ENCODE peak calls at places on chromosomes 1 and 21, in four cellular contexts. S, M, T and Z are unnamed samples. For H3K27me3, the result is how much of the 10 kb centered on the place peaks cover.

GRCh38 chr1:245710961-245711903 is 556.4 kb downstream of the KIF26B start:
- DNase-seq in T (no peak), S (no peak), M (no peak), Z (peak)

GRCh38 chr1:224069138-224069537 is 44.8 kb upstream of the FBXO28 start:
- DNase-seq in M (no peak), T (no peak), S (no peak), Z (no peak)

GRCh38 chr1:162541619-162542141 is 19.8 kb upstream of the UAP1 start:
- DNase-seq in M (no peak), S (peak), T (peak), Z (no peak)

GRCh38 chr21:36630485-36631206 is 68.3 kb upstream of the SIM2 start:
- DNase-seq in S (peak), M (peak), T (peak), Z (peak)

GRCh38 chr1:235999259-235999925 is 65.5 kb downstream of the NID1 start:
- DNase-seq in S (peak), T (peak), M (no peak), Z (no peak)

GRCh38 chr1:164790081-164790480 is 231.1 kb downstream of the PBX1 start:
- DNase-seq in T (no peak), M (no peak), S (no peak), Z (no peak)

GRCh38 chr1:184945678-184946412 is 28.5 kb downstream of the NIBAN1 start:
- DNase-seq in M (no peak), T (no peak), S (no peak), Z (no peak)

GRCh38 chr1:234978397-234979291 is 150.0 kb downstream of the TOMM20 start:
- DNase-seq in S (peak), T (peak), M (no peak), Z (no peak)

GRCh38 chr21:20721151-20721550 is 277.1 kb upstream of the NCAM2 start:
- DNase-seq in M (no peak), T (peak), S (no peak), Z (no peak)

GRCh38 chr1:72579629-72580028 is 297.3 kb upstream of the NEGR1 start:
- DNase-seq in S (no peak), T (no peak), M (no peak), Z (no peak)

GRCh38 chr1:36161656-36162531 is 5.9 kb downstream of the MAP7D1 start:
- DNase-seq in S (no peak), T (peak), M (no peak), Z (peak)

GRCh38 chr1:93237021-93237420 is 56.5 kb downstream of the CCDC18 start:
- DNase-seq in S (no peak), M (no peak), T (no peak), Z (peak)

GRCh38 chr1:50959303-50959912 is 659 bp downstream of the FAF1 start:
- DNase-seq in T (peak), M (peak), S (no peak), Z (no peak)

GRCh38 chr1:246161626-246162025 is 345.5 kb downstream of the SMYD3 start:
- DNase-seq in T (peak), S (no peak), M (no peak), Z (no peak)

GRCh38 chr1:165910764-165911421 is 83.5 kb downstream of the UCK2 start:
- DNase-seq in T (no peak), M (no peak), S (peak), Z (peak)

GRCh38 chr1:245168090-245168489 is 13.3 kb downstream of the KIF26B start:
- DNase-seq in M (no peak), T (no peak), S (peak), Z (no peak)

GRCh38 chr1:51303751-51304196 is 26.6 kb downstream of the TTC39A start:
- DNase-seq in T (peak), M (no peak), S (no peak), Z (no peak)

GRCh38 chr21:29055080-29055479 is 18.4 kb downstream of the CCT8 start:
- DNase-seq in M (no peak), S (no peak), T (no peak), Z (no peak)

GRCh38 chr1:233613252-233614172 is at the start of gene KCNK1:
- DNase-seq in T (peak), S (peak), M (no peak), Z (peak)

GRCh38 chr1:24584103-24584764 is 28.3 kb downstream of the NCMAP start:
- DNase-seq in S (no peak), M (no peak), T (no peak), Z (no peak)

GRCh38 chr1:200733907-200734306 is 4.8 kb upstream of the CAMSAP2 start:
- DNase-seq in S (no peak), M (no peak), T (no peak), Z (no peak)

GRCh38 chr1:186187601-186188000 is 187.5 kb downstream of the TPR start:
- DNase-seq in M (no peak), T (no peak), S (no peak), Z (no peak)

GRCh38 chr21:39604951-39605350 is 7.8 kb upstream of the B3GALT5 start:
- DNase-seq in T (no peak), M (no peak), S (no peak), Z (no peak)

GRCh38 chr1:39416609-39417008 is 74.8 kb upstream of the BMP8A start:
- DNase-seq in M (no peak), S (no peak), T (no peak), Z (no peak)

GRCh38 chr21:31515253-31515652 is 144.2 kb upstream of the SOD1 start:
- DNase-seq in S (no peak), T (no peak), M (no peak), Z (no peak)

GRCh38 chr21:31517664-31518402 is 141.7 kb upstream of the SOD1 start:
- DNase-seq in S (no peak), T (no peak), M (no peak), Z (no peak)

GRCh38 chr21:31518580-31518979 is 140.9 kb upstream of the SOD1 start:
- DNase-seq in T (no peak), M (no peak), S (no peak), Z (no peak)

GRCh38 chr21:31511258-31511657 is 148.2 kb upstream of the SOD1 start:
- DNase-seq in S (no peak), M (no peak), T (no peak), Z (no peak)

DNA sequence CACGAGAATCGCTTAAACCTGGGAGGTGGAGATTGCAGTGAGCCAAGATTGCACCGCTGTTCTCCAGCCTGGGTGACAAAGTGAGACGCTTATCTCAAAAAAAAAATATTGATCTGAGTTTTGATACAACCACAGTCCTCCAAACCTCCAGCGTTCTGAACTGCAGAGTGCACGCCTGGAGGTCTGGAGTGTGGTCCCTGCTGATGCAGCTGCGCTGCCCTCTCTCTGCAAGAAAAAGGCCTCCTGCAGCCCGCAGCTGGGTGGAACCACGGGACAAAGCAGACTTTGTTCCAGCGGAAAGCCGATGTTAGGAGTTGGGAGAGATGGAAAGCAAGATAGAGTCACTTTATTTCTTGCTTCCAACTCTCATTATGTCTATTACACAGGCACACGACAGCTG is 144.9 kb upstream of the SOD1 start:
- DNase-seq in T (peak), S (no peak), M (no peak), Z (peak)
- H3K27ac ChIP-seq in T (no peak), S (no peak), M (no peak), Z (no peak)

GRCh38 chr1:15992187-15992553 is 11.9 kb upstream of the SRARP start:
- DNase-seq in T (no peak), S (no peak), M (no peak), Z (peak)

GRCh38 chr1:15994081-15994480 is 10.0 kb upstream of the SRARP start:
- DNase-seq in T (no peak), S (no peak), M (no peak), Z (no peak)

GRCh38 chr1:15993666-15994065 is 10.4 kb upstream of the SRARP start:
- DNase-seq in M (no peak), T (no peak), S (no peak), Z (no peak)

GRCh38 chr1:15991427-15992186 is 12.4 kb upstream of the SRARP start:
- DNase-seq in M (no peak), T (no peak), S (no peak), Z (peak)

DNA sequence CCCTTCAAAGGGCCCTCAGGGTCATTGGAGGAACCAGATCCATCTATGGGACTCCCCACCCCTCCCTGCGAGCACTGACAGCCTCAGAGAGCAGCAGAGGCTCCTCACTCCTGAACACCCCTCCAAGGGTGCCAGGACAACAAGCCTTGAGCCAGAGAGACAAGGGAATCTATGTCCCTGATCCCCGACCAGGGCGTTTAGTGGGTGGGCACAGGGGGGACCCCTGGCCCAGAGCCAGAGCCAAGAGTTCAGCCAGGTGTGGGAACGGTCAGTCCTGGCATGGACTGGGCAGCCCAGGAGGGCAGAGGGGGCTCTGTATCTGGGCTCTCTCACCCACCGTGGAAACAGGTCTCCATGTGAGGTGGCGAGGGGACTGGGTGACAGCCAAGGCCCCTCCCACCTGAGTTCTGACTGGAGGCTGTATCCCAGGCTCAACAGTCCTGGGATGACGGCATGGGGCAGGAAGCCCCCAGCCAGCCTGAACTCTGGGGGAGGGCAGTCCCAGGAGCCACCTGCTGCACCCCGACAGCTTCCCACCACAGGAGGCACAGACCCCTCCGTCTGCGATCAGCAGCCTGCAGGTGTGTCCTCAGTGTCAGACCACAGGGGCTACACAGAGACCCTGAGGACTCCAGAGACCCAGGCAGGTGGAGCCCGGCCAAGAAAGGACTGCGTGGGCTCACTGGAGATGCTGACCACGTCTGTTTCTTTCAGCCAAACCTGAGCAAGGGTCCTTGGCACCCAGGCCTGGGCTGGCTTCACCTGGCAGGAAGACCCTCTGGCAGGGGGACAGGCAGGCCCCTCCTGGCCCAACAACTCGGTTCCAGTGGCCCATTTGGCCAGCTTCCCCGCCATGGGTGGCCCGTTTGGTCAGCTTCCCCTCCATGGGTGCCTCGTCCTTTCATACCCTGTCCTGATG is 11.2 kb upstream of the SRARP start:
- DNase-seq in M (no peak), T (no peak), S (no peak), Z (peak)
- H3K27me3 ChIP-seq in M (under half), T (under half), S (under half), Z (under half)

GRCh38 chr1:154937051-154937987 is 800 bp upstream of the PMVK start:
- DNase-seq in T (peak), M (peak), S (peak), Z (no peak)

GRCh38 chr1:154936416-154937050 is at the start of gene PMVK:
- DNase-seq in T (peak), M (peak), S (peak), Z (peak)

GRCh38 chr1:154935749-154936415 is 637 bp downstream of the PMVK start:
- DNase-seq in M (no peak), T (no peak), S (peak), Z (no peak)

GRCh38 chr1:154934358-154934948 is 2.1 kb downstream of the PMVK start:
- DNase-seq in T (no peak), M (no peak), S (peak), Z (no peak)

DNA sequence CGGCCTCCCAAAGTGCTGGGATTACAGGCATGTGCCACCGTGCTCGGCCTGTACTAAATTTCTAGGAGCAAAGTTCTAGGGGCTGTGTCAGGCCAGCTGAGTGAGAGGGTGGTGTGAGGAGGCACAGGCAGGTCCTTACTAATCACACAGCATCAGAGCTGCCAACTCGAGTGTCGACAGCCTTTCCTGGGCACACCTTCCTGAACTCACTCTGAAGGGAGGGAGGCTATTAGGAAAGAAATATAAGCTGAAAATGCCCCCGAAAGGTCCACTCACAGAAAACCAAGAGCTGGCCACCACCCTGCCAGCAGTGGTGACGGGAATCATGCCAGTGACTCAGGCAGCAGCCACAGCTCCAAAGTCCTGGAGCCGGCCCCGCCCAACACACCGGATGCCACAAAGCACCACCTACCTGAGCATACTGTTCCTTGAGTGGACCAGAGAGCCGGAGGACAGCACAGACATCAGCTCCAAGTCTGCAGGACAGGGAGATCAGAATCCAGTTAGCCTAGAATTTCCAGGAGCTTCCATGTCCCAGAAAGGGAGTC is 4.5 kb downstream of the PMVK start:
- DNase-seq in M (no peak), S (peak), T (no peak), Z (no peak)
- TF ChIP-seq CTCF in M (no peak), S (no peak), T (no peak), Z (no peak)

GRCh38 chr1:192311281-192311680 is 5.5 kb upstream of the RGS21 start:
- DNase-seq in T (peak), M (no peak), S (no peak), Z (no peak)

GRCh38 chr1:192316692-192317091 is at the start of gene RGS21:
- DNase-seq in M (no peak), S (no peak), T (no peak), Z (no peak)
- H3K27ac ChIP-seq in M (no peak), S (no peak), T (no peak), Z (no peak)

DNA sequence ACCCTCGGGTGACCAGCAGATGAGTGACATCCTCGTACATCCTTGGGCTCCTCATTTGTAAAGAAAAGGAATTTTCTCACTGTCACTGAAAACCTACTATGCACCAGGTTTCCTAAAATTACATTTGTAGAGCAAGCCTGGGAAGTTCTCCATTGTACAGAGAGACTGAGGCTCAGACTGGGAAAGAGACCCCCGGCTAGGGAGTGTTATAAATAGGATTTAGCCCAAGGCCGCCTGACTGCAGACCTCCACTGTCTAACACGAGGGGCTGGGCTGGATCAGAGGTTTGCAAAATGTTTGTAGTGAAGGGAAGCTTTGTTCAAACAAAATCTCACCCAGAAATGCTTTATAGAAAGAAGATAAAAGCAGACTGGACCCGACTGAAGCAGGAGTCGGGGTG is 131.2 kb downstream of the ACTL8 start:
- DNase-seq in T (no peak), M (no peak), S (no peak), Z (peak)
- H3K27me3 ChIP-seq in T (under half), M (under half), S (under half), Z (under half)

GRCh38 chr1:115463347-115463746 is 125.3 kb upstream of the NGF start:
- DNase-seq in M (peak), S (peak), T (no peak), Z (no peak)
- TF ChIP-seq CTCF in M (peak), S (peak), T (peak), Z (peak)

DNA sequence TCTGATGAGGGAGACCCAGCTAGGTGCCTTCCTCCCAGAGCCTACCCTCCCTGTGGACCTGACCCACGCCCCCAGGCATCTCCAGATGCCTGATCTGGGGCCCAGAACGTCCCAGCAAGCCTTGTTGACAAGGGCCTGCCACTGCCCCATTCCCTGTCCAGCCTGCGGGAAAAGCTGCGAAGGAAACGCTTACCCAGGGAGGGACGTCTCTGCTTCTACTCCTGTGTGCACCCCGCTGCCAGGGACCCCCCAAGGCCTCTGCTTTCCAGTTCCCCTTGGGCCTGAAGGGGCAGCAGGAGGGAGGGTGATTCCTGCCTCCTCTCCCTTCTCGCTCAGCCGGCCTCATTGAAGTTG is 11.6 kb upstream of the CLSTN1 start:
- DNase-seq in S (no peak), T (no peak), M (no peak), Z (no peak)
- H3K27ac ChIP-seq in S (no peak), T (no peak), M (peak), Z (peak)

DNA sequence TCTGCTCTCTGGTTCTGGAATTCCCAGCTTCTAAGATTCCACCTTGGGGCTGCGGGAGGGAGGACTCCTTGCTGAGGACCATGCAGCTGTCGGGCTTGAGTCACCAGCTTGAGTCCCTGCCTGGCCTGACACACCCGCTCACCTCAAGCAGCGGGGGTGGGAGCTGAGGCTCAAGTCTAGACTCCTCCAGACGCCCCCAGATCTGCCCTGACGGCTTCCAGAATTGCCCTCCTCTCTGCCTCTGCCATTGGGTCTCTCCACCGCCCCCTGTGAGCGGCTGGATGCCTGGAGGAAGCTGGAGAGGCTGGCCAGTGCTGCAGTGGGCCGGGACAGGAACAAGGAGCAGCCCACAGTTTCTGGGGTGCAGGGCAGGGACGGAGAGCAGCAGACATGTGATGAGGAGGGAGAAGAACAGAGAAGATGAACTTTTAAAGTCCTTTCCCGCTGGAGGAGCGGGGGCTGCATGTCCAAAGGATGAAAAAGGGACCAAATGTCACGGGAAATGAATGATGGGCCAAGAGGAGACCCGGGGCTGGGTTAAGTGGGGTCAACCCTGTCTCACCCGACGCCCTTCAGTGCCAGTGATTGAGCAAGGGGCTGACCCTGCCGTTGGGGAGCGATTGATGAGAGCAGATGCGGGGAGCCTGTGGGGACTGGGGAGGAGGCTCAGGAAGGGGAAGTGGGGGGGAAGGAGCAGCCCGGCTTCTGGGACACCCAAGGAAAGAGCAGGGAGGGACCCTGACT is 13.5 kb downstream of the CRABP2 start:
- DNase-seq in T (no peak), M (peak), S (no peak), Z (peak)
- H3K27me3 ChIP-seq in T (under half), M (under half), S (under half), Z (under half)

GRCh38 chr1:43386676-43387075 is 2.9 kb downstream of the MED8 start:
- DNase-seq in M (no peak), S (no peak), T (no peak), Z (no peak)

GRCh38 chr1:43379476-43379875 is 10.1 kb downstream of the MED8 start:
- DNase-seq in T (no peak), M (no peak), S (no peak), Z (no peak)

GRCh38 chr1:43381609-43382008 is 8.0 kb downstream of the MED8 start:
- DNase-seq in S (no peak), M (no peak), T (no peak), Z (no peak)

GRCh38 chr1:43382027-43382771 is 7.4 kb downstream of the MED8 start:
- DNase-seq in T (no peak), S (no peak), M (peak), Z (no peak)

DNA sequence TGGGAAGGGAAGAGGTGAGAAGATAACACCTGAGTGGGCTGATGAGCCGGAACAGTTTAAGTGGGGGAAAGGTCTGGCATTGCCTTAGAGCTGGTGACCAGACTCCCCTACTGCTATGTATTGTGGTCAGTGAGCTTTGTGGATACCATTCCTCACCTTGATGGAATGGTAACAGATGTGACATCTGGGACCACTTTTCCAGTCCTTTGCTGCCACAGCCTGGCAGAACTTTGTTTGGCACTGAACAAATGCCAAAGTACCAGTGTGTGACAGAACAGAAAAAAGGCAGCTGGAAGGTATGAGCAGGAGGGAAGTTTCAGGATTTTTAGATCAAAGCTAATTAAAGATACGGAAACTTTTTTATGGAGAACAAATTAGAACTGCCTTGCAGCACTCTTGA is 6.2 kb downstream of the MED8 start:
- DNase-seq in S (no peak), M (no peak), T (no peak), Z (no peak)
- TF ChIP-seq CTCF in S (no peak), M (no peak), T (peak), Z (peak)